ENCODE peak calls at places on chromosomes 13 and 19, in nine cellular contexts. K, B, F, V, Z, Y, W, E and L are unnamed samples.

GRCh38 chr13:110560606-110561334 is 752 bp downstream of the RAB20 start:
- DNase-seq in B (no peak), Z (no peak), K (no peak), W (peak), V (no peak), E (peak), F (no peak), Y (peak), L (peak)

GRCh38 chr19:10086904-10087256 is 763 bp downstream of the SHFL start:
- DNase-seq in W (no peak), Z (no peak), B (no peak), K (no peak), Y (no peak), V (peak), E (no peak), F (no peak), L (no peak)

GRCh38 chr19:49243129-49243528 is 81.9 kb downstream of the SLC6A16 start:
- DNase-seq in V (no peak), B (no peak), F (peak), K (no peak), W (no peak), E (no peak), Z (no peak), Y (no peak), L (no peak)

GRCh38 chr13:51804295-51805172 is 571 bp upstream of the DHRS12 start:
- DNase-seq in Y (no peak), B (no peak), W (no peak), F (peak), Z (no peak), V (no peak), K (peak), E (peak), L (no peak)

GRCh38 chr19:29663861-29664752 is 1.2 kb upstream of the PLEKHF1 start:
- DNase-seq in W (no peak), V (no peak), F (peak), Y (no peak), K (no peak), Z (peak), B (no peak), E (no peak), L (no peak)

GRCh38 chr19:1671716-1672037 is 19.3 kb upstream of the TCF3 start:
- DNase-seq in V (no peak), Z (no peak), Y (no peak), F (no peak), E (no peak), K (no peak), B (no peak), W (no peak), L (no peak)

GRCh38 chr19:10288662-10289166 is 1.0 kb upstream of the ICAM5 start:
- DNase-seq in F (peak), K (no peak), Z (peak), B (no peak), V (no peak), Y (no peak), W (no peak), E (no peak), L (no peak)

GRCh38 chr13:72565893-72566292 is 161.5 kb downstream of the MZT1 start:
- DNase-seq in Z (peak), E (peak), K (no peak), F (no peak), Y (no peak), V (no peak), B (no peak), W (no peak), L (no peak)

GRCh38 chr13:44230071-44230470 is 143.6 kb upstream of the SERP2 start:
- DNase-seq in Z (peak), B (no peak), Y (no peak), F (no peak), V (no peak), W (no peak), E (no peak), K (no peak), L (no peak)

GRCh38 chr13:48542581-48543341 is 9.9 kb upstream of the RCBTB2 start:
- DNase-seq in Y (peak), E (peak), F (peak), B (no peak), K (peak), Z (peak), W (peak), V (peak), L (no peak)

GRCh38 chr19:40422428-40423226 is 3.2 kb downstream of the SERTAD1 start:
- DNase-seq in Y (no peak), B (no peak), V (no peak), F (no peak), K (no peak), W (no peak), Z (no peak), E (no peak), L (no peak)

GRCh38 chr19:47860602-47861297 is 1.7 kb downstream of the TPRX2 start:
- DNase-seq in Y (no peak), K (no peak), W (no peak), V (no peak), B (no peak), Z (no peak), E (no peak), F (no peak), L (no peak)

GRCh38 chr19:58305932-58306323 is 751 bp downstream of the ERVK3-1 start:
- DNase-seq in E (peak), Y (no peak), F (peak), K (no peak), B (no peak), V (no peak), Z (no peak), W (no peak), L (no peak)

GRCh38 chr19:30668521-30669155 is 296.5 kb downstream of the ZNF536 start:
- DNase-seq in Y (no peak), V (no peak), W (no peak), B (no peak), F (no peak), E (no peak), Z (no peak), K (no peak), L (peak)

GRCh38 chr19:17441241-17442135 is 7.0 kb downstream of the TMEM221 start:
- DNase-seq in B (no peak), Y (no peak), W (no peak), Z (no peak), F (no peak), K (no peak), E (no peak), V (no peak), L (no peak)

GRCh38 chr13:109100705-109101104 is 471.3 kb downstream of the MYO16 start:
- DNase-seq in W (no peak), E (no peak), K (no peak), Y (no peak), F (no peak), V (no peak), Z (no peak), B (no peak), L (no peak)

GRCh38 chr19:27972291-27973040 is 1240.5 kb downstream of the UQCRFS1 start:
- DNase-seq in E (peak), V (no peak), K (no peak), F (no peak), B (no peak), Z (no peak), W (no peak), Y (no peak), L (no peak)

GRCh38 chr13:98549006-98549727 is 27.7 kb downstream of the STK24 start:
- DNase-seq in W (no peak), F (peak), Y (no peak), Z (peak), B (no peak), E (no peak), K (no peak), V (no peak), L (no peak)

GRCh38 chr13:99312493-99312883 is 5.3 kb upstream of the GPR183 start:
- DNase-seq in E (peak), V (peak), F (peak), Y (peak), W (peak), Z (peak), K (peak), B (no peak), L (peak)

GRCh38 chr13:93727301-93728141 is 500.9 kb downstream of the GPC6 start:
- DNase-seq in V (no peak), F (no peak), W (no peak), Y (no peak), Z (peak), B (no peak), E (no peak), K (no peak), L (no peak)

GRCh38 chr13:113623491-113624234 is 34.3 kb downstream of the ATP4B start:
- DNase-seq in K (no peak), Z (no peak), Y (no peak), W (no peak), B (no peak), V (no peak), E (no peak), F (no peak), L (no peak)

GRCh38 chr13:94556646-94557045 is 39.3 kb downstream of the TGDS start:
- DNase-seq in Y (no peak), K (no peak), B (no peak), V (no peak), E (no peak), F (no peak), W (no peak), Z (no peak), L (no peak)

GRCh38 chr13:50116430-50116973 is 101.3 kb downstream of the KCNRG start:
- DNase-seq in Y (no peak), W (no peak), V (no peak), F (no peak), Z (peak), E (no peak), B (no peak), K (no peak), L (no peak)

GRCh38 chr13:33931397-33931987 is 113.5 kb downstream of the RFC3 start:
- DNase-seq in Z (peak), V (no peak), E (peak), Y (no peak), B (no peak), F (no peak), K (no peak), W (no peak), L (no peak)

GRCh38 chr19:48624067-48624594 is 4.8 kb downstream of the SPHK2 start:
- DNase-seq in B (peak), E (peak), Y (peak), V (peak), W (peak), K (peak), Z (peak), F (peak), L (peak)

DNA sequence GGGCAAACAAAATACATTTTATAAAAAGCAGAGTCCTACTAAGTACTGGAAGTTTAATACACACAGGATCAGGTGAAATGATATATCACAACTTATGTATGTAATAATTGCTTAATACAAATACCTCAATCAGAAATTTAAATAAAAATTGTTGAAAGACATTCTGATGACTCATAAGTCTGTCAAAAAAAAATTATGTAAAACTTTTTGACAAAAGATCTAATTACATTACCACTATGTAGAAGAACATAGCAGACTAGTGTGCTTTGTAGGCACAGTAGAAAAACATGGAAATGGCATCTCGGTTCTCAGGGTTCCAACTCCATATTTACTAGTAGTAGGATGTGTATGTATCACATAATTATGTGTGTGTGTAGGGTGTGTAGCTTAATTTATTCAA is 156.2 kb downstream of the DNAJC3 start:
- DNase-seq in E (no peak), K (no peak), Y (no peak), V (no peak), Z (no peak), W (no peak), F (no peak), B (no peak), L (no peak)
- H3K27ac ChIP-seq in E (no peak), K (no peak), Y (no peak), V (no peak), Z (no peak), W (no peak), F (no peak), B (no peak), L (no peak)

DNA sequence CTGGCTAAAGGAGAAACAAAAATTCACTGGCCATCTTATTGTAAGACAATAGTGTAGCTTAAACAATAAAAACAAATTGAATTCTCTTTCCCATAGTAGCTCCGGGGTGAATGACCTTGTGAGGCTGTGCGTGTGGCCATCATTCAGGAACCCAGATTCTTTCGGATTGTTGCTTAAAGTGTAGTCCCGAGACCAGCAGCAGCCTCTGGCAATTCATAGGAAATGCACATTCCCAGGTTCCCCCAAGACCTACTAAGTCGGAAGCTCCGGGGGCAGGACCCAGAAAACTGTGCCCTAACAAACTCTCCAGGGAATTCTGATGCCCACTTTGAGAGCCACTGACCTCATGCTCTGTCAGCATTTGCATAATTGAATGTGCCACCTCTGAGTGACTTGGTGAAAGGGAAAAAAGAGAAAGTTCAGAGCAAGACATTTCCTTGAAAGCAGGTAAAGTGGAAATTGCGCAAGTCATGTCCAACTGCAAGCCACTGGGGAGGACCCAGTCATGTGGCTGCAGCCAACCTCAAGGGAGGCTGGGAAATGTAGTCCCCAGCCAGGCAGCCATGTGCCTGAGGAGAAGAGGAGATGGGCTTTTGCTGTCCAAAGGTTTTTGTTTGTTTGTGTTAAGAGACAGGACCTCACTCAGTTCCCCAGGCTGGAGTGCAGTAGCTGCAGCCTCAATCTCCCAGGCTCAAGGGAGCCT is 50.7 kb upstream of the PNMA8B start:
- DNase-seq in V (no peak), B (no peak), K (no peak), E (peak), Y (no peak), F (peak), Z (peak), W (peak), L (no peak)
- H3K4me3 ChIP-seq in V (no peak), B (no peak), K (no peak), E (no peak), Y (no peak), F (peak), Z (no peak), W (no peak), L (no peak)

DNA sequence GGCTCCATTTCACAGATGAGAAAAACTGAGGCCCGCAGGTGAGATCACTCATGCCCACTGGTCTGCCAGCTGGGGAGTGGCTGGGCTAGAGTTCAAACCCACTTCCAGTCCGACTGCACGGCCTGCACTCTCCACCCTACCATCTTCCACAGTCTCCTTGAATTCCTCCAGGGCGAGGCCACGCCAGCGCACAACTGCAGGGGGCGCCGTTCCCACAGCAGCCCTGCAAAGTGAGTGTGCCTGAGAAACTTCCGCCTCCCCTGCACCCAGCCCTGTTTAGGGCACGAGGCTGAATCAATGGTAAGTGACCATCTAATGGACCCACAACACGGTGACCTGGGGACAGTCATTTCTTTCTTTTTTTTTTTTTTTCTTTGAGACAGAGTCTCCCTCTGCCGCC is 829 bp upstream of the ATCAY start:
- DNase-seq in Y (no peak), B (no peak), V (no peak), F (no peak), K (no peak), Z (no peak), W (no peak), E (no peak), L (no peak)
- TF ChIP-seq CTCF in Y (no peak), B (no peak), V (no peak), F (no peak), K (no peak), Z (no peak), W (no peak), E (no peak), L (no peak)

GRCh38 chr19:461664-462551 is 1.1 kb upstream of the SHC2 start:
- DNase-seq in Y (peak), W (no peak), E (peak), V (peak), Z (no peak), K (peak), B (no peak), F (peak), L (no peak)
- H3K27ac ChIP-seq in Y (peak), W (no peak), E (peak), V (peak), Z (no peak), K (no peak), B (no peak), F (no peak), L (peak)

GRCh38 chr19:54248016-54248601 is 5.5 kb upstream of the LILRA6 start:
- DNase-seq in Z (peak), E (no peak), Y (no peak), V (no peak), K (peak), W (no peak), F (peak), B (no peak), L (no peak)
- H3K4me3 ChIP-seq in Z (no peak), E (no peak), Y (no peak), V (no peak), K (no peak), W (no peak), F (no peak), B (no peak), L (no peak)

DNA sequence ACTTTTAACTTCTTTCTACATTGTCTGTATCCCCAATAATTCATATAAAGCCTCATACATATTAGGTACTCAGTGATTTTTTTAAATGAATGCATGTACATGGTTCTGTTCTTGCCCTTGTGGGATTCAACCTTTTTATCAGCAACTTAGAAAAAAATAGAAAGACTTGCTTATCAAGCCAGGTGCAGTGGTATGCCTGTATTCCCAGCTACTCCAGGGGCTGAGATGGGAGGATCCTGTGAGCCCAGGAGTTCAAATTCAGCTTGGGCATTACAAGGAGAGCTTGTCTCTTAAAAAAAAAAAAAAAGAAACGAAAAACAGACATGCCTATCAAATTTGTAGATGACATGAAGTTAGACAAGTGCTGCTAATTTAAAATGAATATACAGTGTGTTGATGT is 54.2 kb upstream of the MYCBP2 start:
- DNase-seq in E (no peak), K (no peak), Y (no peak), F (no peak), V (no peak), Z (no peak), W (no peak), B (no peak), L (no peak)
- TF ChIP-seq CTCF in E (no peak), K (no peak), Y (no peak), F (no peak), V (no peak), Z (no peak), W (no peak), B (no peak), L (no peak)

DNA sequence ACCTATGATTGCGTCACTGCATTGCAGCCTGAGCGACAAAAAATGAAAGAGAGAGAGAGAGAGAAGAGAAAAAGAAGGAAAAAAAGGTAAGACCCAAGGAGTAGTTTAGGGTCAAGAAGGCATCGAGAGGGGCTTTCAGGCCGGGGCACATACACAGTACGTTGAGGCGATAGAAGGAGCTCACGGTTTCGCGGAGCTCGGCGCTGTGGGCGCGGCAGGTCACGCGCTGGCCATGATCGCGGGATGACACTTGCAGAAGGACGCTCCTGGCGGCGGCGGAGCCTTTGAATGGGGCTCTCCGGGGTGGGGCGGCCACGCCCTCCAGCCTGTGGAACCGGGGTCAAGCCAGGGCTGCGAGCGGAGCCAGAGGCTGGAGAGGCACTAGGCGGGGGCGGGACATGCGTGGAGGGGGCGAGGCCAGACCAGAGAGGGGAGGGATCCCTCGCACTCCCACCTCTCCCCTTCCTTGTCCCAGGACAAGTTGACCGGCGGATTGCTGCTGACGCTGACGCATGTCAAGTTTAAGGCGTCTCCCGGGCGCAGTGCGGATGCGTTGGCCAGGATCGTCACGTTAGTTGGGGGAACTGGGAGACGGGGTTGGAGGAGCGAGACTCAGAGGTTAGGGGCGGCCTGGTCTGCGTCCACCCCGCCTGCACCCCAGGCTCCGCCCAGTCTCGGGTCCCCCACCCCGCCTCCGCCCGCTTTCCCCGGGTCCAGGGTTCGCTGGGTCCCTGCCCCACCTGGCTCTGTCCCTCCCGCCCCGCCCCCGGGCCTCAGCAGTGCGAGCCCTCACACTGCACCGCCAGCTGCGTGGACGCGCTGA is 6.9 kb downstream of the NPHS1 start:
- DNase-seq in E (peak), Z (no peak), K (no peak), W (no peak), Y (no peak), F (peak), V (no peak), B (no peak), L (no peak)
- H3K27ac ChIP-seq in E (no peak), Z (no peak), K (no peak), W (no peak), Y (no peak), F (no peak), V (no peak), B (no peak), L (no peak)